ENCODE peak calls at places on chromosomes 12 and 14, in eight cellular contexts. Z is fibroblast of villous mesenchyme; H is choroid plexus epithelial cell; F is iPS DF 6.9; A is lower lobe of right lung; G is body of pancreas; U is CD8-positive, alpha-beta T cell; D is left ventricle myocardium inferior. W is an unnamed sample.

GRCh38 chr12:105444050-105444808 is 113.7 kb downstream of the C12orf75 start:
- DNase-seq in A (no peak), F (no peak), G (no peak), Z (peak; percentile 42), U (no peak), H (peak; percentile 62), D (no peak), W (no peak)

GRCh38 chr12:15540469-15540872 is 218.2 kb downstream of the PTPRO start:
- DNase-seq in D (no peak), A (no peak), U (no peak), Z (peak; percentile 76), H (no peak), F (no peak), G (no peak), W (peak; percentile 40)

GRCh38 chr12:114274131-114274530 is 131.8 kb downstream of the TBX5 start:
- DNase-seq in G (no peak), A (no peak), F (no peak), U (no peak), D (no peak), Z (no peak), H (no peak), W (no peak)

GRCh38 chr14:98218213-98218612 is 1053.8 kb downstream of the BCL11B start:
- DNase-seq in F (no peak), A (no peak), Z (no peak), H (no peak), D (no peak), G (no peak), U (no peak), W (no peak)

GRCh38 chr14:24674204-24674970 is 40.4 kb upstream of the GZMB start:
- DNase-seq in A (no peak), F (no peak), D (no peak), G (no peak), H (no peak), U (peak; percentile 52), Z (no peak), W (no peak)

GRCh38 chr12:28937196-28937595 is 211.9 kb upstream of the FAR2 start:
- DNase-seq in U (no peak), F (no peak), G (no peak), D (no peak), Z (peak; percentile 59), H (peak; percentile 88), A (no peak), W (peak; percentile 89)

GRCh38 chr12:85575115-85576096 is 260.8 kb downstream of the RASSF9 start:
- DNase-seq in A (no peak), U (no peak), D (peak; percentile 28), H (peak; percentile 86), G (peak; percentile 57), F (peak; percentile 41), Z (peak; percentile 66), W (peak; percentile 71)

GRCh38 chr12:53733051-53733812 is 6.0 kb upstream of the CALCOCO1 start:
- DNase-seq in U (no peak), A (no peak), F (no peak), D (no peak), G (no peak), Z (no peak), H (peak; percentile 69), W (no peak)

GRCh38 chr12:53798575-53798974 is 46.8 kb upstream of the CISTR start:
- DNase-seq in A (no peak), H (no peak), F (no peak), U (no peak), D (no peak), G (no peak), Z (no peak), W (no peak)

GRCh38 chr12:18899162-18899561 is 161.2 kb downstream of the CAPZA3 start:
- DNase-seq in F (no peak), H (no peak), A (no peak), U (no peak), D (no peak), G (no peak), Z (no peak), W (no peak)

GRCh38 chr12:121537814-121538698 is 42.8 kb downstream of the KDM2B start:
- DNase-seq in U (peak; percentile 36), H (no peak), D (no peak), F (no peak), G (no peak), Z (no peak), A (peak; percentile 72), W (no peak)

GRCh38 chr12:55642275-55643068 is 5.8 kb downstream of the OR10P1 start:
- DNase-seq in G (no peak), U (peak; percentile 21), Z (no peak), D (no peak), F (no peak), A (peak; percentile 60), H (no peak), W (no peak)

GRCh38 chr12:66048218-66048842 is 82.2 kb downstream of the LLPH start:
- DNase-seq in A (no peak), D (no peak), G (no peak), F (no peak), H (no peak), Z (no peak), U (no peak), W (no peak)

GRCh38 chr12:124456652-124457152 is 110.7 kb downstream of the NCOR2 start:
- DNase-seq in A (peak; percentile 72), Z (no peak), G (no peak), D (peak; percentile 52), F (no peak), H (no peak), U (peak; percentile 61), W (no peak)

GRCh38 chr12:38892090-38892786 is 13.2 kb downstream of the CPNE8 start:
- DNase-seq in G (peak; percentile 28), D (no peak), A (no peak), F (no peak), H (peak; percentile 15), Z (peak; percentile 61), U (no peak), W (peak; percentile 77)

GRCh38 chr12:108850854-108851573 is 6.4 kb downstream of the SSH1 start:
- DNase-seq in Z (peak; percentile 94), U (no peak), A (peak; percentile 68), H (peak; percentile 96), G (no peak), D (peak; percentile 74), F (no peak), W (no peak)

GRCh38 chr14:24089890-24090289 is 4.2 kb upstream of the PCK2 start:
- DNase-seq in A (no peak), D (no peak), H (no peak), F (no peak), Z (no peak), G (no peak), U (no peak), W (no peak)

GRCh38 chr12:108563804-108564151 is 1.4 kb downstream of the ISCU start:
- DNase-seq in G (no peak), U (no peak), H (no peak), D (no peak), F (no peak), Z (no peak), A (no peak), W (no peak)

GRCh38 chr12:114777052-114777451 is 93.1 kb upstream of the TBX3 start:
- DNase-seq in F (no peak), D (no peak), U (no peak), A (no peak), G (no peak), Z (peak; percentile 29), H (peak; percentile 77), W (no peak)

GRCh38 chr14:63357841-63358240 is 39.1 kb upstream of the GPHB5 start:
- DNase-seq in D (no peak), Z (no peak), A (no peak), U (no peak), H (no peak), G (no peak), F (no peak), W (no peak)

GRCh38 chr12:70074510-70074909 is 168.7 kb upstream of the CNOT2 start:
- DNase-seq in F (no peak), H (no peak), Z (no peak), U (no peak), D (no peak), G (no peak), A (no peak), W (peak; percentile 44)

GRCh38 chr12:5830121-5830520 is 114.9 kb downstream of the ANO2 start:
- DNase-seq in A (no peak), Z (no peak), U (no peak), H (no peak), D (no peak), F (no peak), G (no peak), W (no peak)

GRCh38 chr14:99605299-99605961 is 1.4 kb upstream of the CCDC85C start:
- DNase-seq in D (peak; percentile 59), G (peak; percentile 71), U (peak; percentile 86), A (peak; percentile 76), Z (peak; percentile 59), H (peak; percentile 47), F (no peak), W (peak; percentile 77)

GRCh38 chr12:77644915-77645605 is 185.6 kb upstream of the NAV3 start:
- DNase-seq in Z (no peak), U (no peak), G (no peak), D (no peak), A (no peak), F (peak; percentile 13), H (no peak), W (no peak)
- H3K4me3 ChIP-seq in Z (no peak overlapping the region), U (no peak overlapping the region), G (no peak overlapping the region), D (no peak overlapping the region), A (no peak overlapping the region), F (no peak overlapping the region), H (no peak overlapping the region), W (no peak overlapping the region)

GRCh38 chr12:118307069-118307954 is 65.4 kb downstream of the TAOK3 start:
- DNase-seq in Z (peak; percentile 89), D (no peak), U (no peak), F (no peak), A (no peak), G (no peak), H (peak; percentile 93), W (peak; percentile 93)
- H3K4me3 ChIP-seq in Z (peak overlapping the region; percentile 53), D (peak overlapping the region; percentile 28), U (no peak overlapping the region), F (no peak overlapping the region), A (peak overlapping the region; percentile 18), G (no peak overlapping the region), H (peak overlapping the region; percentile 46), W (peak overlapping the region; percentile 14)

DNA sequence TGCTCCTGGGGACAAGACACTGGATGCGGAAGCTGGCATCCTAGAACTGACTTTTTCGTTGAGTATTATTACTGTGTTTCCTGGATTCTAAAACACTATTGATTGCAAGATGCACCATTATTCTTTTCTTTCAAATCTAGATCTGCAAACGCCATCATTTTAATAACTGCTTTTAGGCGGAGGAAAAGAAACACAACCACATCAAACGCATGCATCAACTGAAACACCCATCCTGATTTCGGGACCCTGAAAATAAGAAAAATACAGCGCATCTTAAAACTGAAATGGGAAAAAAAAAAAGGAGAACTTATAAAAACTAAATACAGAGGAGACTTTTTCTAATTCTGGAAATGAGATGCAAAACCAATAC is 103.7 kb upstream of the MAX start:
- DNase-seq in F (no peak), G (no peak), A (no peak), U (no peak), H (no peak), Z (no peak), D (no peak), W (no peak)
- H3K4me3 ChIP-seq in F (no peak overlapping the region), G (no peak overlapping the region), A (no peak overlapping the region), U (no peak overlapping the region), H (no peak overlapping the region), Z (no peak overlapping the region), D (no peak overlapping the region), W (no peak overlapping the region)

DNA sequence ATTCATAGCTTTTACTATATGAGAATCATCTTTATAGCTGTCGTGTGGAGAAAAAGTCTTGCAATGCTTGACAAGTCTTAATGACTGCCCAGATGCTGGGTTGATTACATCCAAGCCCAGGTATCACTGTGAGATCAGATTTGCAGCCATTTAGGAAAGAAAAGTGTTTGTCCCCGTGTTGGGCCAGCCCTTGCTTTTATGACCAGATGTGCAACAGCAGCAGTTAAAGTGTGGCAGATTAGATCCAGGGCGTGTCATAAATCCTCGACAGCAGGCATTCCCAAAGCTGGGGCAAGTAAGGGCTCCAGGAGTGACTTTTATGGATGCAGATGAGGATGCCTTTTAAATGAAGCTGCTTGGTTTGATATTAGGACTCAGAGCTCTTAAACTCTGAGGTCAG is 1.6 kb downstream of the SMOC1 start:
- DNase-seq in A (no peak), U (no peak), G (no peak), H (no peak), Z (no peak), F (no peak), D (no peak), W (no peak)
- H3K4me3 ChIP-seq in A (no peak overlapping the region), U (no peak overlapping the region), G (no peak overlapping the region), H (peak overlapping the region; percentile 82), Z (no peak overlapping the region), F (no peak overlapping the region), D (no peak overlapping the region), W (no peak overlapping the region)